ENCODE peak calls at places on chromosomes 11 and 22, in nine cellular contexts. N is heart right ventricle; A is myocyte; V is CD8-positive, alpha-beta memory T cell; Y is hippocampal formation; T is endothelial cell; K is NCI-H1105; E is KBM-7; W is nephron progenitor cell. L is an unnamed sample.

GRCh38 chr11:34825670-34826383 is 90.4 kb downstream of the APIP start:
- DNase-seq in A (no peak), W (no peak), Y (peak; percentile 21), N (no peak), T (no peak), V (no peak), E (no peak), K (no peak), L (no peak)

GRCh38 chr11:86592047-86592564 is 80.3 kb downstream of the ME3 start:
- DNase-seq in K (no peak), V (no peak), N (no peak), W (no peak), A (no peak), T (no peak), E (no peak), Y (no peak), L (no peak)

GRCh38 chr11:126115820-126116319 is 53.2 kb upstream of the CDON start:
- DNase-seq in V (no peak), A (peak; percentile 82), N (peak; percentile 64), W (peak; percentile 38), E (no peak), K (peak; percentile 94), Y (no peak), T (peak; percentile 34), L (no peak)

GRCh38 chr22:32686354-32686753 is 115.2 kb upstream of the TIMP3 start:
- DNase-seq in W (no peak), K (no peak), V (no peak), T (no peak), E (no peak), N (no peak), A (no peak), Y (no peak), L (no peak)

GRCh38 chr11:82714346-82715174 is 19.1 kb downstream of the FAM181B start:
- DNase-seq in V (no peak), E (no peak), T (no peak), Y (no peak), N (no peak), A (no peak), K (no peak), W (no peak), L (no peak)

GRCh38 chr11:107457205-107457557 is 444 bp downstream of the CWF19L2 start:
- DNase-seq in V (no peak), T (no peak), N (no peak), W (peak; percentile 9), Y (no peak), A (peak; percentile 5), E (no peak), K (no peak), L (no peak)

GRCh38 chr11:22677153-22677890 is 10.9 kb downstream of the GAS2 start:
- DNase-seq in E (no peak), V (no peak), W (no peak), A (no peak), T (no peak), K (no peak), N (no peak), Y (no peak), L (no peak)

GRCh38 chr11:87366346-87366745 is 328.6 kb downstream of the TMEM135 start:
- DNase-seq in Y (no peak), V (no peak), N (no peak), K (no peak), W (no peak), E (no peak), A (no peak), T (no peak), L (no peak)

GRCh38 chr22:44545773-44546172 is 47.7 kb upstream of the RTL6 start:
- DNase-seq in V (no peak), N (no peak), W (no peak), A (no peak), K (no peak), E (no peak), Y (no peak), T (no peak), L (no peak)

GRCh38 chr22:35275580-35275979 is 18.3 kb downstream of the HMGXB4 start:
- DNase-seq in E (no peak), A (peak; percentile 6), V (no peak), Y (no peak), T (no peak), N (no peak), K (no peak), W (no peak), L (no peak)

GRCh38 chr11:126080206-126080941 is 17.7 kb upstream of the CDON start:
- DNase-seq in E (no peak), A (peak; percentile 64), T (no peak), W (peak; percentile 22), Y (no peak), N (no peak), K (peak; percentile 74), V (no peak), L (no peak)

GRCh38 chr11:131690362-131690761 is 319.9 kb downstream of the NTM start:
- DNase-seq in A (no peak), V (no peak), E (no peak), N (no peak), K (no peak), W (no peak), Y (no peak), T (no peak), L (no peak)

GRCh38 chr11:44400431-44400830 is 90.5 kb upstream of the ALX4 start:
- DNase-seq in T (no peak), A (no peak), Y (no peak), N (no peak), V (no peak), E (no peak), K (no peak), W (no peak), L (no peak)

GRCh38 chr22:32615874-32616564 is 141.4 kb downstream of the FBXO7 start:
- DNase-seq in V (no peak), Y (no peak), W (peak; percentile 20), A (no peak), K (no peak), T (no peak), N (no peak), E (no peak), L (no peak)

GRCh38 chr22:47456031-47456430 is 693.6 kb downstream of the TBC1D22A start:
- DNase-seq in T (no peak), E (no peak), W (no peak), Y (no peak), V (no peak), K (no peak), A (no peak), N (no peak), L (no peak)

GRCh38 chr11:76233936-76234703 is 27.8 kb upstream of the WNT11 start:
- DNase-seq in V (no peak), Y (no peak), N (peak; percentile 61), K (no peak), W (peak; percentile 39), A (no peak), T (peak; percentile 27), E (no peak), L (no peak)

GRCh38 chr11:62980133-62980760 is 4.5 kb downstream of the SLC22A6 start:
- DNase-seq in A (peak; percentile 52), V (no peak), E (no peak), T (peak; percentile 29), N (no peak), K (no peak), W (peak; percentile 50), Y (no peak), L (no peak)

GRCh38 chr11:690738-691633 is 4.0 kb downstream of the DEAF1 start:
- DNase-seq in N (no peak), K (no peak), V (no peak), A (no peak), T (no peak), W (no peak), Y (no peak), E (peak; percentile 43), L (no peak)